ENCODE peak calls at places on chromosomes 11 and 22, in ten cellular contexts. A, G, U, K, V, M, J, I, W and Y are unnamed samples.
A peak's percentile ranks its signal among the peaks of the same experiment; 100 is the strongest.

GRCh38 chr11:66467034-66467659 is 442 bp downstream of the PELI3 start:
- DNase-seq in A (no peak), G (no peak), U (peak; percentile 49), K (no peak), V (peak; percentile 47), M (no peak), J (no peak), I (peak; percentile 63), W (peak; percentile 68), Y (no peak)

GRCh38 chr11:12812849-12813248 is 138.6 kb downstream of the TEAD1 start:
- DNase-seq in A (no peak), G (no peak), U (no peak), K (no peak), V (no peak), M (no peak), J (no peak), I (no peak), W (peak; percentile 32), Y (no peak)

GRCh38 chr11:91133361-91133760 is 910.5 kb upstream of the CHORDC1 start:
- DNase-seq in A (no peak), G (no peak), U (no peak), K (no peak), V (no peak), M (no peak), J (no peak), I (no peak), W (no peak), Y (no peak)

GRCh38 chr11:27701262-27702105 is 1.2 kb upstream of the BDNF start:
- DNase-seq in A (no peak), G (no peak), U (peak; percentile 18), K (no peak), V (peak; percentile 16), M (no peak), J (no peak), I (peak; percentile 75), W (peak; percentile 42), Y (peak; percentile 35)

GRCh38 chr22:44179196-44179988 is 1.3 kb upstream of the PARVG start:
- DNase-seq in A (no peak), G (no peak), U (no peak), K (no peak), V (no peak), M (no peak), J (no peak), I (no peak), W (no peak), Y (no peak)

GRCh38 chr11:77471520-77472234 is 2.2 kb downstream of the PAK1 start:
- DNase-seq in A (no peak), G (no peak), U (peak; percentile 29), K (no peak), V (no peak), M (no peak), J (peak; percentile 39), I (peak; percentile 40), W (peak; percentile 59), Y (no peak)

GRCh38 chr11:15185021-15185420 is 70.3 kb downstream of the INSC start:
- DNase-seq in A (no peak), G (no peak), U (no peak), K (no peak), V (no peak), M (no peak), J (no peak), I (no peak), W (no peak), Y (no peak)

GRCh38 chr22:50272103-50272782 is 2.1 kb upstream of the MAPK11 start:
- DNase-seq in A (no peak), G (no peak), U (no peak), K (no peak), V (no peak), M (no peak), J (no peak), I (no peak), W (no peak), Y (no peak)

GRCh38 chr11:113339909-113340569 is 25.7 kb downstream of the TTC12 start:
- DNase-seq in A (no peak), G (no peak), U (no peak), K (no peak), V (no peak), M (no peak), J (no peak), I (no peak), W (no peak), Y (no peak)

GRCh38 chr11:113334183-113334582 is 19.8 kb downstream of the TTC12 start:
- DNase-seq in A (no peak), G (no peak), U (no peak), K (no peak), V (no peak), M (no peak), J (no peak), I (no peak), W (no peak), Y (no peak)

GRCh38 chr11:113341388-113342165 is 27.2 kb downstream of the TTC12 start:
- DNase-seq in A (no peak), G (no peak), U (no peak), K (no peak), V (no peak), M (no peak), J (no peak), I (no peak), W (no peak), Y (no peak)

GRCh38 chr11:113332638-113333329 is 18.4 kb downstream of the TTC12 start:
- DNase-seq in A (no peak), G (no peak), U (no peak), K (no peak), V (no peak), M (no peak), J (no peak), I (no peak), W (no peak), Y (no peak)

DNA sequence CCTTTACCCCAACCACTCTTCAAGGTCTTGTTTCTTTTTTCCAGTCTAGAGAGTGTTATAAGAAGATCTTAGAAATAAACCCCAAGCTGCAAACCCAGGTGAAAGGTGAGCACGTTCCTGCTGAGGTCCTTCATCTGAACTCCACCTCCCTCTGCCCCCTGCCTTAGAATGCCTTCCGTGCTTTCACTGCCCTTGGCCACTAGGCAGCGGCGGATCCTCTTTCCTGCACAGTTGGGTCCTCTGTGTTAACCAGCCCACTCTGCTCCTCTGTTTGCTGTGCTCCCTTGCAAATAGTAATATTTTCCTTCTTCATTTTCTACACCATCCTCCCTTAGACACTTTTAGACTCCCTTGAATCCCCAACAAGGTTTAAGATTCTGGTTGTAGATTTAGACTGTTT is 24.3 kb downstream of the TTC12 start:
- DNase-seq in A (no peak), G (no peak), U (no peak), K (no peak), V (no peak), M (no peak), J (no peak), I (no peak), W (peak; percentile 32), Y (no peak)
- H3K27me3 ChIP-seq in A (no peaks in the 10 kb centered on the region), G (no peaks in the 10 kb centered on the region), U (no peaks in the 10 kb centered on the region), K (no peaks in the 10 kb centered on the region), V (no peaks in the 10 kb centered on the region), M (no peaks in the 10 kb centered on the region), J (no peaks in the 10 kb centered on the region), I (peaks cover 11% of the 10 kb centered on the region), W (no peaks in the 10 kb centered on the region), Y (no peaks in the 10 kb centered on the region)

GRCh38 chr11:72378704-72379383 is 55.5 kb downstream of the CLPB start:
- DNase-seq in A (peak; percentile 71), G (peak; percentile 85), U (peak; percentile 68), K (peak; percentile 67), V (peak; percentile 76), M (no peak), J (no peak), I (no peak), W (no peak), Y (no peak)

GRCh38 chr11:72373163-72373562 is 61.2 kb downstream of the CLPB start:
- DNase-seq in A (peak; percentile 38), G (no peak), U (no peak), K (no peak), V (no peak), M (no peak), J (no peak), I (peak; percentile 15), W (no peak), Y (no peak)

GRCh38 chr11:72379384-72380131 is 54.8 kb downstream of the CLPB start:
- DNase-seq in A (no peak), G (no peak), U (no peak), K (no peak), V (no peak), M (no peak), J (no peak), I (no peak), W (no peak), Y (no peak)

GRCh38 chr11:72377596-72377995 is 56.7 kb downstream of the CLPB start:
- DNase-seq in A (no peak), G (no peak), U (no peak), K (no peak), V (no peak), M (no peak), J (no peak), I (no peak), W (no peak), Y (no peak)

GRCh38 chr11:72375241-72375640 is 59.1 kb downstream of the CLPB start:
- DNase-seq in A (no peak), G (no peak), U (no peak), K (no peak), V (no peak), M (no peak), J (no peak), I (no peak), W (no peak), Y (no peak)
- H3K4me1 ChIP-seq in A (peaks cover 8% of the 10 kb centered on the region), G (no peaks in the 10 kb centered on the region), U (peaks cover 13% of the 10 kb centered on the region), K (peaks cover 15% of the 10 kb centered on the region), V (peaks cover 29% of the 10 kb centered on the region), M (no peaks in the 10 kb centered on the region), J (no peaks in the 10 kb centered on the region), I (peaks cover 18% of the 10 kb centered on the region), W (peaks cover 7% of the 10 kb centered on the region), Y (no peaks in the 10 kb centered on the region)

GRCh38 chr11:43547900-43548381 is 132.6 kb upstream of the HSD17B12 start:
- DNase-seq in A (no peak), G (no peak), U (peak; percentile 89), K (no peak), V (peak; percentile 23), M (no peak), J (no peak), I (peak; percentile 66), W (peak; percentile 19), Y (no peak)

GRCh38 chr11:43545610-43546009 is 134.9 kb upstream of the HSD17B12 start:
- DNase-seq in A (no peak), G (no peak), U (no peak), K (no peak), V (no peak), M (no peak), J (no peak), I (peak; percentile 50), W (no peak), Y (no peak)

GRCh38 chr11:43546561-43547410 is 133.8 kb upstream of the HSD17B12 start:
- DNase-seq in A (no peak), G (no peak), U (no peak), K (no peak), V (no peak), M (no peak), J (no peak), I (no peak), W (no peak), Y (no peak)

GRCh38 chr11:43548921-43549320 is 131.6 kb upstream of the HSD17B12 start:
- DNase-seq in A (no peak), G (no peak), U (no peak), K (no peak), V (no peak), M (no peak), J (no peak), I (no peak), W (no peak), Y (no peak)

GRCh38 chr11:43547411-43547718 is 133.2 kb upstream of the HSD17B12 start:
- DNase-seq in A (no peak), G (no peak), U (peak; percentile 68), K (peak; percentile 32), V (no peak), M (no peak), J (no peak), I (no peak), W (no peak), Y (no peak)
- TF ChIP-seq CTCF in A (no peak), G (no peak), U (no peak), K (no peak), V (no peak), M (no peak), J (no peak), I (no peak), W (no peak), Y (no peak)

GRCh38 chr11:10144954-10145353 is 149.1 kb downstream of the SBF2 start:
- DNase-seq in A (no peak), G (no peak), U (no peak), K (no peak), V (no peak), M (no peak), J (no peak), I (no peak), W (no peak), Y (no peak)
- H3K27me3 ChIP-seq in A (no peaks in the 10 kb centered on the region), G (no peaks in the 10 kb centered on the region), U (no peaks in the 10 kb centered on the region), K (no peaks in the 10 kb centered on the region), V (no peaks in the 10 kb centered on the region), M (no peaks in the 10 kb centered on the region), J (no peaks in the 10 kb centered on the region), I (no peaks in the 10 kb centered on the region), W (no peaks in the 10 kb centered on the region), Y (no peaks in the 10 kb centered on the region)